ENCODE peak calls at places on chromosomes 1 and 21, in eight cellular contexts. L is T-cell; D is ACHN; E is mesendoderm; C is dermis blood vessel endothelial cell; R is midbrain; J is pancreas; A is effector memory CD8-positive, alpha-beta T cell. K is an unnamed sample.

GRCh38 chr1:218945050-218945449 is 228.6 kb upstream of the LYPLAL1 start:
- DNase-seq in D (no peak), C (peak; percentile 77), A (no peak), J (no peak), L (no peak), R (no peak), E (no peak), K (no peak)

GRCh38 chr1:201448981-201449380 is 20.0 kb downstream of the PHLDA3 start:
- DNase-seq in L (no peak), E (peak; percentile 42), J (no peak), C (no peak), R (peak; percentile 83), D (no peak), A (no peak), K (no peak)

GRCh38 chr21:9839011-9839661 is 682.2 kb upstream of the TPTE start:
- DNase-seq in A (no peak), R (no peak), L (no peak), J (peak; percentile 87), D (no peak), C (no peak), E (no peak), K (no peak)

GRCh38 chr1:12019858-12020509 is 686 bp downstream of the MIIP start:
- DNase-seq in A (no peak), J (peak; percentile 77), L (no peak), R (no peak), C (peak; percentile 23), E (peak; percentile 33), D (peak; percentile 19), K (no peak)

GRCh38 chr1:112219267-112219666 is 176.7 kb upstream of the CTTNBP2NL start:
- DNase-seq in A (no peak), L (no peak), D (no peak), C (no peak), E (peak; percentile 18), J (no peak), R (no peak), K (no peak)

GRCh38 chr1:73576084-73576483 is 621.9 kb downstream of the LRRIQ3 start:
- DNase-seq in J (no peak), D (no peak), C (no peak), L (no peak), R (no peak), E (no peak), A (no peak), K (no peak)

GRCh38 chr1:27382950-27383627 is at the start of gene CD164L2:
- DNase-seq in L (peak; percentile 62), J (peak; percentile 94), E (peak; percentile 69), A (peak; percentile 35), R (no peak), D (no peak), C (no peak), K (peak; percentile 58)

GRCh38 chr1:115642168-115643072 is 650 bp downstream of the VANGL1 start:
- DNase-seq in R (peak; percentile 4), J (peak; percentile 88), E (peak; percentile 79), A (peak; percentile 28), D (peak; percentile 53), C (peak; percentile 54), L (peak; percentile 9), K (no peak)

GRCh38 chr1:43492816-43493215 is 37.9 kb upstream of the PTPRF start:
- DNase-seq in D (no peak), A (no peak), J (no peak), R (no peak), C (peak; percentile 72), E (no peak), L (no peak), K (no peak)

GRCh38 chr1:238991730-238992490 is 394.5 kb upstream of the CHRM3 start:
- DNase-seq in L (no peak), A (no peak), R (no peak), D (no peak), C (no peak), J (no peak), E (no peak), K (peak; percentile 26)

GRCh38 chr1:18542351-18542750 is 61.6 kb downstream of the KLHDC7A start:
- DNase-seq in J (no peak), D (no peak), A (no peak), C (no peak), L (no peak), E (peak; percentile 43), R (no peak), K (no peak)

GRCh38 chr1:202037706-202038296 is 27.4 kb downstream of the ELF3 start:
- DNase-seq in J (peak; percentile 80), L (no peak), D (no peak), A (no peak), R (no peak), E (no peak), C (peak; percentile 7), K (no peak)

GRCh38 chr1:109482796-109483638 is 688 bp upstream of the ATXN7L2 start:
- DNase-seq in L (peak; percentile 41), E (no peak), A (no peak), J (peak; percentile 81), R (peak; percentile 67), D (no peak), C (no peak), K (peak; percentile 61)

GRCh38 chr1:168653567-168653966 is 75.4 kb downstream of the DPT start:
- DNase-seq in L (no peak), J (no peak), D (no peak), E (no peak), A (no peak), C (no peak), R (peak; percentile 5), K (peak; percentile 16)

GRCh38 chr1:193569696-193570269 is 383.4 kb upstream of the B3GALT2 start:
- DNase-seq in J (no peak), C (no peak), E (no peak), D (peak; percentile 73), A (no peak), R (no peak), L (no peak), K (no peak)

GRCh38 chr1:198778049-198778448 is 139.2 kb downstream of the PTPRC start:
- DNase-seq in J (peak; percentile 29), A (no peak), C (peak; percentile 26), R (no peak), E (peak; percentile 39), D (no peak), L (no peak), K (no peak)

GRCh38 chr1:32701421-32701911 is 1.1 kb downstream of the SYNC start:
- DNase-seq in A (no peak), J (no peak), L (no peak), R (no peak), E (no peak), D (no peak), C (no peak), K (no peak)

GRCh38 chr1:46284597-46285564 is 18.5 kb downstream of the LRRC41 start:
- DNase-seq in R (no peak), A (no peak), D (no peak), J (no peak), E (no peak), L (no peak), C (no peak), K (no peak)

GRCh38 chr21:32331444-32332305 is 33.0 kb downstream of the MRAP start:
- DNase-seq in J (no peak), R (peak; percentile 45), E (no peak), L (no peak), A (no peak), D (no peak), C (no peak), K (no peak)